ENCODE peak calls at places on chromosomes 5 and 9, in four cellular contexts. R is Kasumi-1; U is NCI-H187 treated with DMSO at 0.1 percent for 48 hours; Z is stimulated activated CD4-positive, alpha-beta T cell treated with anti-CD3 and anti-CD28 coated beads, Interleukin-4, amount 100 ng/mL, for 1 hour. M is an unnamed sample.

GRCh38 chr5:150644058-150644457 is 3.6 kb downstream of the SYNPO start:
- DNase-seq in R (no peak), U (no peak), Z (no peak), M (no peak)

GRCh38 chr9:133880851-133881634 is 111.1 kb downstream of the VAV2 start:
- DNase-seq in Z (no peak), U (no peak), R (no peak), M (no peak)

GRCh38 chr5:150036513-150036912 is 36.0 kb downstream of the HMGXB3 start:
- DNase-seq in U (no peak), R (no peak), Z (no peak), M (no peak)

GRCh38 chr5:15914603-15915002 is 265.0 kb downstream of the MARCHF11 start:
- DNase-seq in Z (no peak), R (no peak), U (no peak), M (no peak)

GRCh38 chr9:83955985-83956287 is 24.1 kb downstream of the HNRNPK start:
- DNase-seq in Z (no peak), R (peak; percentile 60), U (no peak), M (no peak)

GRCh38 chr5:157271740-157272271 is 5.9 kb downstream of the CYFIP2 start:
- DNase-seq in Z (peak; percentile 71), U (no peak), R (no peak), M (peak; percentile 76)

GRCh38 chr5:143337946-143338345 is 65.5 kb downstream of the NR3C1 start:
- DNase-seq in Z (no peak), U (no peak), R (no peak), M (no peak)

GRCh38 chr5:140791111-140791510 is 3.5 kb upstream of the PCDHA2 start:
- DNase-seq in U (no peak), Z (no peak), R (peak; percentile 77), M (no peak)

GRCh38 chr5:404666-405241 is 38.2 kb upstream of the EXOC3 start:
- DNase-seq in R (no peak), U (no peak), Z (no peak), M (no peak)

GRCh38 chr9:135077497-135078200 is 9.8 kb upstream of the OLFM1 start:
- DNase-seq in R (no peak), Z (no peak), U (no peak), M (no peak)

GRCh38 chr5:145509336-145510150 is 325.6 kb downstream of the PRELID2 start:
- DNase-seq in R (no peak), Z (no peak), U (no peak), M (no peak)

GRCh38 chr5:140973550-140973949 is 7.3 kb downstream of the PCDHAC2 start:
- DNase-seq in U (no peak), Z (no peak), R (no peak), M (no peak)

GRCh38 chr5:72166070-72166979 is 59.0 kb downstream of the MAP1B start:
- DNase-seq in U (peak; percentile 31), R (no peak), Z (no peak), M (no peak)

GRCh38 chr9:14565352-14565956 is 127.8 kb downstream of the ZDHHC21 start:
- DNase-seq in U (no peak), Z (no peak), R (no peak), M (no peak)

GRCh38 chr9:4987996-4988421 is 2.9 kb downstream of the JAK2 start:
- DNase-seq in Z (peak; percentile 15), U (peak; percentile 6), R (peak; percentile 60), M (peak; percentile 55)

GRCh38 chr5:115487168-115487567 is 57.4 kb downstream of the FEM1C start:
- DNase-seq in Z (no peak), U (no peak), R (no peak), M (no peak)

GRCh38 chr9:77432053-77432452 is 216.1 kb downstream of the GNA14 start:
- DNase-seq in R (no peak), Z (no peak), U (no peak), M (no peak)

GRCh38 chr5:58666598-58667595 is 84.0 kb downstream of the RAB3C start:
- DNase-seq in U (no peak), Z (no peak), R (no peak), M (peak; percentile 40)

GRCh38 chr9:137524597-137525317 is 25.4 kb downstream of the PNPLA7 start:
- DNase-seq in Z (no peak), R (no peak), U (no peak), M (no peak)

GRCh38 chr5:157714036-157714435 is 17.2 kb upstream of the THG1L start:
- DNase-seq in U (no peak), Z (no peak), R (no peak), M (no peak)

GRCh38 chr5:38441730-38442573 is 114.5 kb downstream of the LIFR start:
- DNase-seq in R (peak; percentile 84), U (peak; percentile 86), Z (peak; percentile 74), M (peak; percentile 73)